ENCODE peak calls at places on chromosomes 13 and 19, in nine cellular contexts. One of them, this sample, is unnamed.

GRCh38 chr13:41916173-41916954 is 44.5 kb downstream of the VWA8 start:
- DNase-seq in heart right ventricle: no peak
- DNase-seq in pancreas: no peak
- DNase-seq in mucosa of descending colon: no peak
- DNase-seq in AG04450: peak; percentile 66
- DNase-seq in astrocyte of the cerebellum: peak; percentile 89
- DNase-seq in tibial artery: no peak
- DNase-seq in psoas muscle: no peak
- DNase-seq in fibroblast of pulmonary artery: peak; percentile 79
- DNase-seq in this sample: peak; percentile 91

GRCh38 chr13:90800082-90800746 is 547.3 kb upstream of the MIR17HG start:
- DNase-seq in heart right ventricle: peak; percentile 48
- DNase-seq in pancreas: peak; percentile 25
- DNase-seq in mucosa of descending colon: peak; percentile 33
- DNase-seq in AG04450: no peak
- DNase-seq in astrocyte of the cerebellum: no peak
- DNase-seq in tibial artery: peak; percentile 76
- DNase-seq in psoas muscle: peak; percentile 52
- DNase-seq in fibroblast of pulmonary artery: peak; percentile 59
- DNase-seq in this sample: no peak

GRCh38 chr13:23620613-23621315 is 50.6 kb downstream of the TNFRSF19 start:
- DNase-seq in heart right ventricle: no peak
- DNase-seq in pancreas: no peak
- DNase-seq in mucosa of descending colon: no peak
- DNase-seq in AG04450: no peak
- DNase-seq in astrocyte of the cerebellum: no peak
- DNase-seq in tibial artery: no peak
- DNase-seq in psoas muscle: no peak
- DNase-seq in fibroblast of pulmonary artery: no peak
- DNase-seq in this sample: no peak

GRCh38 chr13:60009300-60010248 is 154.2 kb downstream of the DIAPH3 start:
- DNase-seq in heart right ventricle: no peak
- DNase-seq in pancreas: peak; percentile 43
- DNase-seq in mucosa of descending colon: peak; percentile 94
- DNase-seq in AG04450: no peak
- DNase-seq in astrocyte of the cerebellum: no peak
- DNase-seq in tibial artery: no peak
- DNase-seq in psoas muscle: no peak
- DNase-seq in fibroblast of pulmonary artery: no peak
- DNase-seq in this sample: no peak

GRCh38 chr13:103272770-103273169 is 206.6 kb upstream of the SLC10A2 start:
- DNase-seq in heart right ventricle: no peak
- DNase-seq in pancreas: no peak
- DNase-seq in mucosa of descending colon: no peak
- DNase-seq in AG04450: no peak
- DNase-seq in astrocyte of the cerebellum: no peak
- DNase-seq in tibial artery: no peak
- DNase-seq in psoas muscle: no peak
- DNase-seq in fibroblast of pulmonary artery: no peak
- DNase-seq in this sample: peak; percentile 34

GRCh38 chr19:9073806-9074205 is 13.1 kb upstream of the OR1M1 start:
- DNase-seq in heart right ventricle: no peak
- DNase-seq in pancreas: no peak
- DNase-seq in mucosa of descending colon: no peak
- DNase-seq in AG04450: no peak
- DNase-seq in astrocyte of the cerebellum: no peak
- DNase-seq in tibial artery: no peak
- DNase-seq in psoas muscle: no peak
- DNase-seq in fibroblast of pulmonary artery: no peak
- DNase-seq in this sample: no peak

GRCh38 chr19:48872884-48873475 is 759 bp downstream of the PPP1R15A start:
- DNase-seq in heart right ventricle: peak; percentile 95
- DNase-seq in pancreas: peak; percentile 87
- DNase-seq in mucosa of descending colon: peak; percentile 78
- DNase-seq in AG04450: peak; percentile 89
- DNase-seq in astrocyte of the cerebellum: peak; percentile 90
- DNase-seq in tibial artery: peak; percentile 95
- DNase-seq in psoas muscle: peak; percentile 84
- DNase-seq in fibroblast of pulmonary artery: peak; percentile 97
- DNase-seq in this sample: peak; percentile 94

GRCh38 chr13:43363156-43363918 is 340.0 kb downstream of the DNAJC15 start:
- DNase-seq in heart right ventricle: no peak
- DNase-seq in pancreas: no peak
- DNase-seq in mucosa of descending colon: no peak
- DNase-seq in AG04450: peak; percentile 16
- DNase-seq in astrocyte of the cerebellum: peak; percentile 41
- DNase-seq in tibial artery: no peak
- DNase-seq in psoas muscle: no peak
- DNase-seq in fibroblast of pulmonary artery: peak; percentile 67
- DNase-seq in this sample: peak; percentile 67

GRCh38 chr13:97810152-97810551 is 143.3 kb upstream of the IPO5 start:
- DNase-seq in heart right ventricle: no peak
- DNase-seq in pancreas: no peak
- DNase-seq in mucosa of descending colon: no peak
- DNase-seq in AG04450: no peak
- DNase-seq in astrocyte of the cerebellum: no peak
- DNase-seq in tibial artery: no peak
- DNase-seq in psoas muscle: no peak
- DNase-seq in fibroblast of pulmonary artery: peak; percentile 50
- DNase-seq in this sample: peak; percentile 43

GRCh38 chr19:55368701-55369563 is 1.3 kb downstream of the IL11 start:
- DNase-seq in heart right ventricle: no peak
- DNase-seq in pancreas: no peak
- DNase-seq in mucosa of descending colon: no peak
- DNase-seq in AG04450: no peak
- DNase-seq in astrocyte of the cerebellum: no peak
- DNase-seq in tibial artery: no peak
- DNase-seq in psoas muscle: no peak
- DNase-seq in fibroblast of pulmonary artery: peak; percentile 41
- DNase-seq in this sample: peak; percentile 33

GRCh38 chr19:49689133-49690072 is at the start of gene ADM5:
- DNase-seq in heart right ventricle: no peak
- DNase-seq in pancreas: peak; percentile 83
- DNase-seq in mucosa of descending colon: peak; percentile 78
- DNase-seq in AG04450: no peak
- DNase-seq in astrocyte of the cerebellum: no peak
- DNase-seq in tibial artery: no peak
- DNase-seq in psoas muscle: no peak
- DNase-seq in fibroblast of pulmonary artery: no peak
- DNase-seq in this sample: no peak

GRCh38 chr19:35048911-35049411 is 7.4 kb downstream of the HPN start:
- DNase-seq in heart right ventricle: peak; percentile 54
- DNase-seq in pancreas: peak; percentile 97
- DNase-seq in mucosa of descending colon: no peak
- DNase-seq in AG04450: no peak
- DNase-seq in astrocyte of the cerebellum: no peak
- DNase-seq in tibial artery: no peak
- DNase-seq in psoas muscle: peak; percentile 74
- DNase-seq in fibroblast of pulmonary artery: no peak
- DNase-seq in this sample: no peak

GRCh38 chr19:38665219-38665931 is 17.9 kb downstream of the ACTN4 start:
- DNase-seq in heart right ventricle: no peak
- DNase-seq in pancreas: no peak
- DNase-seq in mucosa of descending colon: no peak
- DNase-seq in AG04450: no peak
- DNase-seq in astrocyte of the cerebellum: no peak
- DNase-seq in tibial artery: no peak
- DNase-seq in psoas muscle: no peak
- DNase-seq in fibroblast of pulmonary artery: no peak
- DNase-seq in this sample: no peak

GRCh38 chr13:47066261-47066660 is 169.4 kb upstream of the HTR2A start:
- DNase-seq in heart right ventricle: no peak
- DNase-seq in pancreas: no peak
- DNase-seq in mucosa of descending colon: no peak
- DNase-seq in AG04450: no peak
- DNase-seq in astrocyte of the cerebellum: peak; percentile 8
- DNase-seq in tibial artery: no peak
- DNase-seq in psoas muscle: no peak
- DNase-seq in fibroblast of pulmonary artery: peak; percentile 30
- DNase-seq in this sample: peak; percentile 54

GRCh38 chr19:48390188-48391099 is 907 bp downstream of the KDELR1 start:
- DNase-seq in heart right ventricle: peak; percentile 57
- DNase-seq in pancreas: peak; percentile 74
- DNase-seq in mucosa of descending colon: peak; percentile 82
- DNase-seq in AG04450: no peak
- DNase-seq in astrocyte of the cerebellum: no peak
- DNase-seq in tibial artery: peak; percentile 83
- DNase-seq in psoas muscle: peak; percentile 70
- DNase-seq in fibroblast of pulmonary artery: peak; percentile 58
- DNase-seq in this sample: peak; percentile 55

GRCh38 chr13:94210826-94211225 is 268.7 kb downstream of the DCT start:
- DNase-seq in heart right ventricle: no peak
- DNase-seq in pancreas: no peak
- DNase-seq in mucosa of descending colon: no peak
- DNase-seq in AG04450: no peak
- DNase-seq in astrocyte of the cerebellum: no peak
- DNase-seq in tibial artery: no peak
- DNase-seq in psoas muscle: no peak
- DNase-seq in fibroblast of pulmonary artery: peak; percentile 40
- DNase-seq in this sample: no peak
- H3K4me3 ChIP-seq in heart right ventricle: no peak overlapping the region
- H3K4me3 ChIP-seq in pancreas: no peak overlapping the region
- H3K4me3 ChIP-seq in mucosa of descending colon: no peak overlapping the region
- H3K4me3 ChIP-seq in AG04450: no peak overlapping the region
- H3K4me3 ChIP-seq in astrocyte of the cerebellum: no peak overlapping the region
- H3K4me3 ChIP-seq in tibial artery: no peak overlapping the region
- H3K4me3 ChIP-seq in psoas muscle: no peak overlapping the region
- H3K4me3 ChIP-seq in fibroblast of pulmonary artery: no peak overlapping the region
- H3K4me3 ChIP-seq in this sample: no peak overlapping the region

GRCh38 chr19:44076325-44076724 is 4.4 kb downstream of the ZNF284 start:
- DNase-seq in heart right ventricle: no peak
- DNase-seq in pancreas: no peak
- DNase-seq in mucosa of descending colon: no peak
- DNase-seq in AG04450: no peak
- DNase-seq in astrocyte of the cerebellum: no peak
- DNase-seq in tibial artery: no peak
- DNase-seq in psoas muscle: no peak
- DNase-seq in fibroblast of pulmonary artery: no peak
- DNase-seq in this sample: no peak

GRCh38 chr19:44071824-44072542 is at the start of gene ZNF284:
- DNase-seq in heart right ventricle: peak; percentile 91
- DNase-seq in pancreas: peak; percentile 84
- DNase-seq in mucosa of descending colon: peak; percentile 88
- DNase-seq in AG04450: peak; percentile 76
- DNase-seq in astrocyte of the cerebellum: peak; percentile 60
- DNase-seq in tibial artery: peak; percentile 92
- DNase-seq in psoas muscle: peak; percentile 85
- DNase-seq in fibroblast of pulmonary artery: peak; percentile 92
- DNase-seq in this sample: peak; percentile 89

GRCh38 chr19:44069415-44069814 is 2.5 kb upstream of the ZNF284 start:
- DNase-seq in heart right ventricle: no peak
- DNase-seq in pancreas: no peak
- DNase-seq in mucosa of descending colon: no peak
- DNase-seq in AG04450: no peak
- DNase-seq in astrocyte of the cerebellum: no peak
- DNase-seq in tibial artery: no peak
- DNase-seq in psoas muscle: no peak
- DNase-seq in fibroblast of pulmonary artery: no peak
- DNase-seq in this sample: no peak

GRCh38 chr19:44072543-44073401 is 813 bp downstream of the ZNF284 start:
- DNase-seq in heart right ventricle: no peak
- DNase-seq in pancreas: no peak
- DNase-seq in mucosa of descending colon: no peak
- DNase-seq in AG04450: no peak
- DNase-seq in astrocyte of the cerebellum: no peak
- DNase-seq in tibial artery: no peak
- DNase-seq in psoas muscle: no peak
- DNase-seq in fibroblast of pulmonary artery: peak; percentile 7
- DNase-seq in this sample: peak; percentile 8
- TF ChIP-seq CTCF in heart right ventricle: peak; percentile 15
- TF ChIP-seq CTCF in pancreas: no peak
- TF ChIP-seq CTCF in mucosa of descending colon: no peak
- TF ChIP-seq CTCF in AG04450: no peak
- TF ChIP-seq CTCF in astrocyte of the cerebellum: no peak
- TF ChIP-seq CTCF in tibial artery: no peak
- TF ChIP-seq CTCF in psoas muscle: no peak
- TF ChIP-seq CTCF in fibroblast of pulmonary artery: no peak
- TF ChIP-seq CTCF in this sample: peak; percentile 10

DNA sequence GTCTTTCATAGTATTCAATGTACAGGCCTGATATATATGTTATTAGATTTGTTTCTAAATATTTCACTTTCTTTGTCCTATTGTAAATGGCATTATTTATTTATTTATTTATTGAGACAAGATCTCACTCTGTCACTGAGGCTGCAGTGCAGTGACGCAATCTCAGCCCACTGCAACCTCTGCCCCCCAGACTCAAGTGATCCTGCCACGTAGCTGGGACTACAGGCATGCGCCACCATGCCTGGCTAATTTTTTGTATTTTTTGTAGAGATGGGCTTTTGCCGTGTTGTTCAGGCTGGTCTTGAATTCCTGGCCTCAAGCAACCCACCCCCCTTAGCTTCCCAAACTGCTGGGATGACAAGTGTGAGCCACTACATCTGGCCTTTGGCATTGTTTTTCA is 5.4 kb upstream of the GAS6 start:
- DNase-seq in heart right ventricle: no peak
- DNase-seq in pancreas: no peak
- DNase-seq in mucosa of descending colon: no peak
- DNase-seq in AG04450: no peak
- DNase-seq in astrocyte of the cerebellum: no peak
- DNase-seq in tibial artery: no peak
- DNase-seq in psoas muscle: no peak
- DNase-seq in fibroblast of pulmonary artery: no peak
- DNase-seq in this sample: no peak
- H3K4me3 ChIP-seq in heart right ventricle: no peak overlapping the region
- H3K4me3 ChIP-seq in pancreas: no peak overlapping the region
- H3K4me3 ChIP-seq in mucosa of descending colon: no peak overlapping the region
- H3K4me3 ChIP-seq in AG04450: no peak overlapping the region
- H3K4me3 ChIP-seq in astrocyte of the cerebellum: no peak overlapping the region
- H3K4me3 ChIP-seq in tibial artery: no peak overlapping the region
- H3K4me3 ChIP-seq in psoas muscle: no peak overlapping the region
- H3K4me3 ChIP-seq in fibroblast of pulmonary artery: no peak overlapping the region
- H3K4me3 ChIP-seq in this sample: no peak overlapping the region

GRCh38 chr19:33988601-33989000 is 183.7 kb upstream of the LSM14A start:
- DNase-seq in heart right ventricle: no peak
- DNase-seq in pancreas: no peak
- DNase-seq in mucosa of descending colon: no peak
- DNase-seq in AG04450: no peak
- DNase-seq in astrocyte of the cerebellum: no peak
- DNase-seq in tibial artery: no peak
- DNase-seq in psoas muscle: no peak
- DNase-seq in fibroblast of pulmonary artery: no peak
- DNase-seq in this sample: no peak

GRCh38 chr19:33978286-33978685 is 181.6 kb downstream of the KCTD15 start:
- DNase-seq in heart right ventricle: no peak
- DNase-seq in pancreas: no peak
- DNase-seq in mucosa of descending colon: no peak
- DNase-seq in AG04450: no peak
- DNase-seq in astrocyte of the cerebellum: no peak
- DNase-seq in tibial artery: no peak
- DNase-seq in psoas muscle: no peak
- DNase-seq in fibroblast of pulmonary artery: no peak
- DNase-seq in this sample: no peak

DNA sequence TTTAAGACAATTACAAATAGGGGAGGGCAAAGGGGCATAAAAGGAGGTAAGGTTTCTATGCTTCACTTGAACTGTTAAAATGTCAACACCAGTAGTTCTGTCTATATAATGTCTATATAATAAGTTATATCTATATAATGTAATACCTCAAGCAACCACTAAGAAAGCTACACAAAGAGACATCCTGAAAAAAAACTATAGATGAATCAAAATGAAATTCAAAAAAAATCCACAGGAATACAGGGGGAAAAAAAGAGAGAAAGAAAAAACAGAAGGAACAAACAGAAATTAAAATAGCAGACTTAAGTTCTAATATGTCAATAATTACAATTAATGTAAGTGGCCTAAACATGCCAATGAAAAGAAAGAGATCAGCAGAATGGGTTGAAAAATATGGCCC is 186.0 kb downstream of the KCTD15 start:
- DNase-seq in heart right ventricle: no peak
- DNase-seq in pancreas: no peak
- DNase-seq in mucosa of descending colon: no peak
- DNase-seq in AG04450: no peak
- DNase-seq in astrocyte of the cerebellum: no peak
- DNase-seq in tibial artery: no peak
- DNase-seq in psoas muscle: no peak
- DNase-seq in fibroblast of pulmonary artery: no peak
- DNase-seq in this sample: no peak
- TF ChIP-seq CTCF in heart right ventricle: no peak
- TF ChIP-seq CTCF in pancreas: no peak
- TF ChIP-seq CTCF in mucosa of descending colon: no peak
- TF ChIP-seq CTCF in AG04450: no peak
- TF ChIP-seq CTCF in astrocyte of the cerebellum: no peak
- TF ChIP-seq CTCF in tibial artery: no peak
- TF ChIP-seq CTCF in psoas muscle: no peak
- TF ChIP-seq CTCF in fibroblast of pulmonary artery: no peak
- TF ChIP-seq CTCF in this sample: no peak